ENCODE peak calls at places on chromosomes 6 and 20, in six cellular contexts. One of them, this sample, is unnamed.

GRCh38 chr6:16163535-16164300 is 34.8 kb downstream of the MYLIP start:
- DNase-seq in Panc1: no peak
- DNase-seq in CD8-positive, alpha-beta T cell: no peak
- DNase-seq in lung: no peak
- DNase-seq in IMR-90: no peak
- DNase-seq in pancreas: no peak
- DNase-seq in this sample: no peak

GRCh38 chr20:35279040-35279439 is 1.1 kb upstream of the MMP24OS start:
- DNase-seq in Panc1: no peak
- DNase-seq in pancreas: no peak
- DNase-seq in CD8-positive, alpha-beta T cell: no peak
- DNase-seq in IMR-90: peak; percentile 27
- DNase-seq in lung: no peak
- DNase-seq in this sample: no peak

GRCh38 chr6:77383026-77383425 is 80.3 kb downstream of the HTR1B start:
- DNase-seq in CD8-positive, alpha-beta T cell: no peak
- DNase-seq in IMR-90: no peak
- DNase-seq in lung: no peak
- DNase-seq in Panc1: no peak
- DNase-seq in pancreas: no peak
- DNase-seq in this sample: no peak

GRCh38 chr6:34900321-34901031 is 11.4 kb downstream of the ANKS1A start:
- DNase-seq in pancreas: no peak
- DNase-seq in lung: no peak
- DNase-seq in CD8-positive, alpha-beta T cell: no peak
- DNase-seq in Panc1: no peak
- DNase-seq in IMR-90: no peak
- DNase-seq in this sample: no peak

GRCh38 chr6:4441981-4442434 is 306.6 kb upstream of the ECI2 start:
- DNase-seq in lung: no peak
- DNase-seq in IMR-90: peak; percentile 73
- DNase-seq in pancreas: no peak
- DNase-seq in Panc1: no peak
- DNase-seq in CD8-positive, alpha-beta T cell: no peak
- DNase-seq in this sample: peak; percentile 3

GRCh38 chr6:157406666-157407065 is 25.7 kb downstream of the ZDHHC14 start:
- DNase-seq in CD8-positive, alpha-beta T cell: no peak
- DNase-seq in pancreas: no peak
- DNase-seq in IMR-90: no peak
- DNase-seq in lung: no peak
- DNase-seq in Panc1: no peak
- DNase-seq in this sample: no peak

GRCh38 chr6:147166360-147166944 is 37.8 kb upstream of the STXBP5 start:
- DNase-seq in IMR-90: peak; percentile 18
- DNase-seq in pancreas: no peak
- DNase-seq in lung: no peak
- DNase-seq in CD8-positive, alpha-beta T cell: no peak
- DNase-seq in Panc1: no peak
- DNase-seq in this sample: no peak

GRCh38 chr6:36724514-36725385 is 27.1 kb downstream of the RAB44 start:
- DNase-seq in lung: peak; percentile 80
- DNase-seq in CD8-positive, alpha-beta T cell: peak; percentile 33
- DNase-seq in Panc1: peak; percentile 27
- DNase-seq in pancreas: peak; percentile 76
- DNase-seq in IMR-90: peak; percentile 65
- DNase-seq in this sample: peak; percentile 23

GRCh38 chr6:85660181-85660611 is 17.5 kb upstream of the SYNCRIP start:
- DNase-seq in pancreas: no peak
- DNase-seq in lung: no peak
- DNase-seq in Panc1: no peak
- DNase-seq in CD8-positive, alpha-beta T cell: no peak
- DNase-seq in IMR-90: peak; percentile 98
- DNase-seq in this sample: peak; percentile 82

GRCh38 chr6:3205913-3206312 is 21.5 kb downstream of the TUBB2B start:
- DNase-seq in pancreas: no peak
- DNase-seq in lung: no peak
- DNase-seq in Panc1: no peak
- DNase-seq in CD8-positive, alpha-beta T cell: no peak
- DNase-seq in IMR-90: peak; percentile 95
- DNase-seq in this sample: peak; percentile 47

GRCh38 chr6:31721351-31722020 is at the start of gene LY6G6C:
- DNase-seq in pancreas: no peak
- DNase-seq in IMR-90: no peak
- DNase-seq in lung: no peak
- DNase-seq in Panc1: no peak
- DNase-seq in CD8-positive, alpha-beta T cell: no peak
- DNase-seq in this sample: no peak

GRCh38 chr6:166500246-166500645 is 86.2 kb downstream of the RAMACL start:
- DNase-seq in IMR-90: no peak
- DNase-seq in pancreas: no peak
- DNase-seq in CD8-positive, alpha-beta T cell: no peak
- DNase-seq in lung: no peak
- DNase-seq in Panc1: no peak
- DNase-seq in this sample: no peak

GRCh38 chr6:12749531-12750379 is 33.2 kb downstream of the PHACTR1 start:
- DNase-seq in CD8-positive, alpha-beta T cell: no peak
- DNase-seq in pancreas: no peak
- DNase-seq in lung: no peak
- DNase-seq in IMR-90: no peak
- DNase-seq in Panc1: no peak
- DNase-seq in this sample: no peak

GRCh38 chr6:12748815-12749521 is 32.4 kb downstream of the PHACTR1 start:
- DNase-seq in IMR-90: no peak
- DNase-seq in CD8-positive, alpha-beta T cell: no peak
- DNase-seq in Panc1: no peak
- DNase-seq in pancreas: no peak
- DNase-seq in lung: no peak
- DNase-seq in this sample: no peak

GRCh38 chr6:12751694-12752304 is 35.2 kb downstream of the PHACTR1 start:
- DNase-seq in pancreas: peak; percentile 8
- DNase-seq in lung: peak; percentile 34
- DNase-seq in CD8-positive, alpha-beta T cell: peak; percentile 10
- DNase-seq in IMR-90: peak; percentile 12
- DNase-seq in Panc1: no peak
- DNase-seq in this sample: no peak

GRCh38 chr6:12750416-12750815 is 33.8 kb downstream of the PHACTR1 start:
- DNase-seq in lung: no peak
- DNase-seq in Panc1: no peak
- DNase-seq in pancreas: no peak
- DNase-seq in CD8-positive, alpha-beta T cell: no peak
- DNase-seq in IMR-90: no peak
- DNase-seq in this sample: no peak

GRCh38 chr6:12748411-12748810 is 31.8 kb downstream of the PHACTR1 start:
- DNase-seq in IMR-90: no peak
- DNase-seq in CD8-positive, alpha-beta T cell: no peak
- DNase-seq in Panc1: no peak
- DNase-seq in pancreas: no peak
- DNase-seq in lung: no peak
- DNase-seq in this sample: no peak
- TF ChIP-seq CTCF in IMR-90: no peak
- TF ChIP-seq CTCF in CD8-positive, alpha-beta T cell: no peak
- TF ChIP-seq CTCF in Panc1: no peak
- TF ChIP-seq CTCF in pancreas: no peak
- TF ChIP-seq CTCF in lung: no peak
- TF ChIP-seq CTCF in this sample: no peak

DNA sequence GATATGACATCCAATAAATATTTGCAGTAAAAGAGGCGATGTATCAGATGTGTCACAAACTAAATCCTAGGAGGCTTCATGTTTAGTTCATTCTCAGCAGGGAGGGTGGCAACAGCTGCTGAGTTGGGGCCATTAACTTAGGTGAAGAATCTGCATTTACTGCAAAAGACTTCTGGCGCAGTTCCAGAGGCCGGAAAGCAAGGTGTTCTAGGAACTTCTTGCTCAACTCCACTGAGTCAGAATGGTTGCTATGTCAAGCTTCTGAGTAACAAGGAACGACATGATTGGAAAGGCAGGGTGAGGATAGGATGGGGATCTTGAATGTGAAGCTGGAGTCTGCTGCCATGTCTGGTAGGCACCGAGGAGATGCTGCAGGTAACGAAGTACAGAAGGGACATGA is 11.7 kb downstream of the ADNP start:
- DNase-seq in IMR-90: peak; percentile 84
- DNase-seq in Panc1: no peak
- DNase-seq in pancreas: peak; percentile 14
- DNase-seq in lung: peak; percentile 62
- DNase-seq in CD8-positive, alpha-beta T cell: no peak
- DNase-seq in this sample: no peak
- H3K27ac ChIP-seq in IMR-90: no peak overlapping the region
- H3K27ac ChIP-seq in Panc1: no peak overlapping the region
- H3K27ac ChIP-seq in pancreas: no peak overlapping the region
- H3K27ac ChIP-seq in lung: no peak overlapping the region
- H3K27ac ChIP-seq in CD8-positive, alpha-beta T cell: no peak overlapping the region
- H3K27ac ChIP-seq in this sample: no peak overlapping the region

GRCh38 chr20:47405775-47406325 is 49.4 kb upstream of the ZMYND8 start:
- DNase-seq in IMR-90: no peak
- DNase-seq in Panc1: no peak
- DNase-seq in lung: no peak
- DNase-seq in pancreas: no peak
- DNase-seq in CD8-positive, alpha-beta T cell: no peak
- DNase-seq in this sample: no peak
- TF ChIP-seq CTCF in IMR-90: no peak
- TF ChIP-seq CTCF in Panc1: no peak
- TF ChIP-seq CTCF in lung: no peak
- TF ChIP-seq CTCF in pancreas: no peak
- TF ChIP-seq CTCF in CD8-positive, alpha-beta T cell: no peak
- TF ChIP-seq CTCF in this sample: no peak

GRCh38 chr20:58523072-58523681 is 8.0 kb upstream of the APCDD1L start:
- DNase-seq in CD8-positive, alpha-beta T cell: no peak
- DNase-seq in IMR-90: peak; percentile 31
- DNase-seq in lung: no peak
- DNase-seq in pancreas: no peak
- DNase-seq in Panc1: no peak
- DNase-seq in this sample: no peak
- H3K27ac ChIP-seq in CD8-positive, alpha-beta T cell: no peak overlapping the region
- H3K27ac ChIP-seq in IMR-90: no peak overlapping the region
- H3K27ac ChIP-seq in lung: no peak overlapping the region
- H3K27ac ChIP-seq in pancreas: no peak overlapping the region
- H3K27ac ChIP-seq in Panc1: no peak overlapping the region
- H3K27ac ChIP-seq in this sample: peak overlapping the region; percentile 11

GRCh38 chr20:44810061-44810390 is 320 bp downstream of the RIMS4 start:
- DNase-seq in Panc1: no peak
- DNase-seq in lung: no peak
- DNase-seq in IMR-90: no peak
- DNase-seq in CD8-positive, alpha-beta T cell: no peak
- DNase-seq in pancreas: no peak
- DNase-seq in this sample: no peak

GRCh38 chr20:44807684-44808056 is 2.7 kb downstream of the RIMS4 start:
- DNase-seq in lung: no peak
- DNase-seq in Panc1: no peak
- DNase-seq in pancreas: no peak
- DNase-seq in CD8-positive, alpha-beta T cell: no peak
- DNase-seq in IMR-90: no peak
- DNase-seq in this sample: no peak

GRCh38 chr20:44811150-44811685 is 872 bp upstream of the RIMS4 start:
- DNase-seq in lung: no peak
- DNase-seq in pancreas: no peak
- DNase-seq in IMR-90: no peak
- DNase-seq in Panc1: no peak
- DNase-seq in CD8-positive, alpha-beta T cell: no peak
- DNase-seq in this sample: no peak

GRCh38 chr20:44809380-44810060 is 826 bp downstream of the RIMS4 start:
- DNase-seq in CD8-positive, alpha-beta T cell: no peak
- DNase-seq in Panc1: no peak
- DNase-seq in lung: no peak
- DNase-seq in pancreas: no peak
- DNase-seq in IMR-90: no peak
- DNase-seq in this sample: no peak

DNA sequence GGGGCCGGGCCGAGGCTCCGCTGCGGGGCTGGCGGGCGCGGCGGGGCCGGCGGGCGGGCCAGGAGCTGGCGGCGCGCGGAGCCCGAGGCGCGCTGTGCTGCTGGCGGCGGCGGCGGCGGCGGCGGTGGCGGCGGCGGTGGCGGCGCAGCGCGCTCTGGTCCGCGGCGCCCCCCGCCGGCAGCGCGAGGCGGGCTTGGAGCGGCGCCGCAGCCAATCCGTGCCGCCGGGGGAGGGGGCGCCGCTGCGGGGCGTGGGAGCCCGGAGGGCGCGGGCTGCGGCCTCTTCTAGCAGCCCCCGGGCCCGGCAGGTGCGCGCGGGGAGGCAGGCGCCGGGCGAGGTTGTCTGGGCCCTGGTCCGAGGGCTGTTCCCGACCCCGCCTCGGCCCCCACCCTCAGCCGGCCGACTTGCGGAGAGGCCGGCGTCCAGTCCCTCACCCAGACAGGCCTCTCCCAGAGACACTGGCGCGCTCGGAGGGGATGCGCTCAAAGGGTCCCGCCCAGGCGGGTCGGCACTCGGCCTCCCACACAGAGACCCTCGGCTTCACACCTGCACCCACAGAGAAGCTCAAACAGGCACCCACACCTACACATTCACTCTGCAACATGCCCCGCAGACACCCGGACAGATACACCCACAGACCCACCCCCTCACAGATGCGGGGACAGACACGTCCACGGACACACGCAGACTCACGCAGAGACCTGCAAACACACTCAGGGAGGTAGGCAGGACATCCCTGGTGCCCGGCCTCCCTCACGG is at the start of gene RIMS4:
- DNase-seq in lung: no peak
- DNase-seq in Panc1: no peak
- DNase-seq in IMR-90: no peak
- DNase-seq in pancreas: no peak
- DNase-seq in CD8-positive, alpha-beta T cell: no peak
- DNase-seq in this sample: no peak
- TF ChIP-seq CTCF in lung: no peak
- TF ChIP-seq CTCF in Panc1: peak; percentile 31
- TF ChIP-seq CTCF in IMR-90: no peak
- TF ChIP-seq CTCF in pancreas: no peak
- TF ChIP-seq CTCF in CD8-positive, alpha-beta T cell: no peak
- TF ChIP-seq CTCF in this sample: no peak

DNA sequence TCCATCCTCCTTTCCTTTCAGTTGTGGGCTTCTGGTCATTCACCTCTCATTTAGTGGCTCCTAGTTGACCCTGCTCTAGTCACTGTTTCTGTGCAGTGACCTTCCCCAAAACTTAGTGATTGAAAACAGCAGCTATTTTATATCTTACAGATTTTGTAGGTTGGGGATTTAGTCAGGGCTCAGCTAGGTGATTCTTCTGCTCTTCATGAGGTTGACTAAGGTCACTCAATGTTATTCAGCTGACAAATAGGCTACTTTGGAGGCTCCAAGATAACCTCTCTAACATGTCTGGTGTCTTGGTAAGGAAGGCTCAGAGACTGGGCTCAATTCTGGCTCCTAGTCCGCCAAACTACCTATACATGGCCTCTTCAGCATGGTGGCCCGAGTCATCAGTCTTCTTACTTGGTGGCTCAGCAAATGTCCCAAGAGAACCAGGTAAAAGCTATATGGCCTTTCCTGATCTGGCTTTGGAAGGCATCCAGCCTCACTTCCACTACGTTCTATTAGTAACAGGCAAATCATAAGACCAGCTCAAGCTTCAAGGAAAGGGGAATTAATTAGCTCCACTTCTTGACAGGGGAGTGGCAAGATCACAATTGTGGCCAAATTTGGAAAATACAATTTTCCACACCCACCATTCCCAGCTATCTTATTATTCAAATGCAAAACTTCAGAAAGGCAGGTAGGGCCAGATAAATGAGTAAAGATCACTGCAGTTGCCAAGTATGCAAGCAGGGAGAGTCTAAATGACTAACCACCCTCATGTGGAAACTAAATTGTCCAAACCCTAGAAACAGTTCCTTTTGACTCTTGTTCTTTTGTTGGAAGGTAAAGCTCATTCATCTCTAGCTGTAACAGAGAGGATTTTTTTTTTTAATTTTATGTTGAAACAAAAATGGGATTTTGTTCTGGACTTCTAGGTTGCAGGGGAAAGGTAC is 50.5 kb upstream of the LTV1 start:
- DNase-seq in IMR-90: no peak
- DNase-seq in lung: no peak
- DNase-seq in Panc1: no peak
- DNase-seq in CD8-positive, alpha-beta T cell: no peak
- DNase-seq in pancreas: no peak
- DNase-seq in this sample: no peak
- H3K27ac ChIP-seq in IMR-90: no peak overlapping the region
- H3K27ac ChIP-seq in lung: no peak overlapping the region
- H3K27ac ChIP-seq in Panc1: no peak overlapping the region
- H3K27ac ChIP-seq in CD8-positive, alpha-beta T cell: no peak overlapping the region
- H3K27ac ChIP-seq in pancreas: no peak overlapping the region
- H3K27ac ChIP-seq in this sample: no peak overlapping the region

This sample was measured in AG04450.